ENCODE peak calls at places on chromosome X, in four cellular contexts. Q is HepG2, O is GM12878, A is H1. E is an unnamed sample.

GRCh38 chrX:133638285-133638684 is 223.0 kb upstream of the GPC4 start:
- DNase-seq in O (no peak), A (no peak), Q (no peak), E (no peak)

GRCh38 chrX:56788229-56788628 is 59.2 kb downstream of the NBDY start:
- DNase-seq in O (no peak), A (no peak), Q (no peak), E (no peak)

GRCh38 chrX:40922307-40922706 is 162.9 kb upstream of the USP9X start:
- DNase-seq in A (no peak), Q (peak), O (no peak), E (peak)

GRCh38 chrX:107736781-107737531 is 38.6 kb downstream of the TSC22D3 start:
- DNase-seq in Q (peak), A (no peak), O (no peak), E (peak)

GRCh38 chrX:34562006-34562405 is 95.1 kb downstream of the TMEM47 start:
- DNase-seq in Q (no peak), O (no peak), A (no peak), E (no peak)

GRCh38 chrX:152904151-152905080 is 6.5 kb downstream of the ZNF185 start:
- DNase-seq in Q (no peak), O (no peak), A (no peak), E (no peak)

GRCh38 chrX:149470960-149471359 is 34.1 kb downstream of the IDS start:
- DNase-seq in O (no peak), Q (peak), A (peak), E (peak)

GRCh38 chrX:373641-374471 is 12.9 kb downstream of the PPP2R3B start:
- DNase-seq in Q (peak), A (no peak), O (no peak), E (no peak)

GRCh38 chrX:2479420-2479780 is 21.4 kb downstream of the DHRSX start:
- DNase-seq in Q (no peak), A (no peak), O (no peak), E (no peak)

GRCh38 chrX:19739683-19740082 is 147.7 kb downstream of the SH3KBP1 start:
- DNase-seq in Q (peak), O (no peak), A (no peak), E (peak)

GRCh38 chrX:153946910-153947769 is 2.7 kb upstream of the RENBP start:
- DNase-seq in Q (peak), O (no peak), A (no peak), E (no peak)

GRCh38 chrX:25427873-25428555 is 412.2 kb upstream of the ARX start:
- DNase-seq in Q (no peak), A (no peak), O (no peak), E (no peak)

GRCh38 chrX:48689143-48689920 is 5.7 kb downstream of the WAS start:
- DNase-seq in O (no peak), Q (no peak), A (no peak), E (no peak)

GRCh38 chrX:49910344-49910743 is 12.1 kb upstream of the CLCN5 start:
- DNase-seq in A (no peak), O (no peak), Q (no peak), E (no peak)

GRCh38 chrX:42096262-42096939 is 173.0 kb upstream of the CASK start:
- DNase-seq in A (no peak), O (no peak), Q (peak), E (no peak)

GRCh38 chrX:135596495-135596894 is 76.0 kb downstream of the INTS6L start:
- DNase-seq in A (peak), O (no peak), Q (peak), E (peak)

GRCh38 chrX:39499996-39500395 is 597.8 kb downstream of the BCOR start:
- DNase-seq in A (no peak), O (no peak), Q (no peak), E (no peak)

GRCh38 chrX:9997524-9997923 is 30.4 kb downstream of the CLDN34 start:
- DNase-seq in O (peak), Q (no peak), A (no peak), E (no peak)

GRCh38 chrX:47146936-47147859 is 2.2 kb downstream of the RBM10 start:
- DNase-seq in O (no peak), A (no peak), Q (no peak), E (no peak)

GRCh38 chrX:88355252-88355651 is 391.8 kb upstream of the CPXCR1 start:
- DNase-seq in A (no peak), Q (peak), O (no peak), E (no peak)

GRCh38 chrX:137573356-137574101 is 7.6 kb downstream of the ZIC3 start:
- DNase-seq in A (no peak), O (no peak), Q (no peak), E (no peak)

GRCh38 chrX:106931831-106932491 is 11.8 kb downstream of the CLDN2 start:
- DNase-seq in Q (peak), A (no peak), O (no peak), E (no peak)

GRCh38 chrX:18210470-18210869 is 10.2 kb downstream of the BEND2 start:
- DNase-seq in Q (no peak), O (no peak), A (no peak), E (no peak)

GRCh38 chrX:19545651-19546050 is 30.3 kb upstream of the MAP3K15 start:
- DNase-seq in O (no peak), Q (no peak), A (no peak), E (no peak)

GRCh38 chrX:40108959-40109287 is 11.2 kb upstream of the BCOR start:
- DNase-seq in A (no peak), Q (no peak), O (no peak), E (no peak)

GRCh38 chrX:80807606-80808159 is 2.0 kb downstream of the BRWD3 start:
- DNase-seq in Q (no peak), O (no peak), A (no peak), E (no peak)

GRCh38 chrX:129360175-129360574 is 163.1 kb downstream of the SMARCA1 start:
- DNase-seq in O (peak), A (no peak), Q (peak), E (no peak)

GRCh38 chrX:129359269-129359668 is 164.0 kb downstream of the SMARCA1 start:
- DNase-seq in O (no peak), Q (peak), A (no peak), E (no peak)

DNA sequence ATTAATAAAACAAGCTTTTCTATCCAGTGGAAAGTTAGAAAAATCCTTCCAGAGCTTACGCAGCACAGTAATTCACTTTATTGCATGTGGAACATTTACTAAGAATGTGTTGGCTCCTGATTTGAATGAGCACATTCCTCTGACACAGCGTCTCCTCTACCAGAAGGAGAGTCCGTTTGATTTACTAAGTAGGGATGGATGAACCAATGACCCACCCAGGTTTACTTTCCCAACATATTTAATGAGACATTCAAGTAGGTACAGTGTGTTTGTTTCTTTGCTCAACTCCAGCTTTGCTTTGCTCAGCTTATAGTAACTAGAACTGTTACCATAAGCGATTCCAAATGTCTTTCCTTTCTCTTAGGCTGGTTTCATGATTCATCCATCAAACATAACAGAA is 161.7 kb downstream of the SMARCA1 start:
- DNase-seq in A (no peak), Q (no peak), O (no peak), E (no peak)
- TF ChIP-seq SUZ12 in A (no peak), Q (no peak), O (no peak), E (no peak)

GRCh38 chrX:109826954-109827708 is 94.1 kb upstream of the ACSL4 start:
- DNase-seq in O (no peak), A (no peak), Q (peak), E (peak)
- H3K9ac ChIP-seq in O (no peak), A (no peak), Q (no peak), E (no peak)

GRCh38 chrX:57918750-57919436 is 8.6 kb upstream of the ZXDA start:
- DNase-seq in Q (peak), A (no peak), O (no peak), E (no peak)
- TF ChIP-seq SUZ12 in Q (no peak), A (no peak), O (no peak), E (no peak)

GRCh38 chrX:101079736-101080135 is 1.1 kb downstream of the TMEM35A start:
- DNase-seq in Q (no peak), A (no peak), O (no peak), E (no peak)

GRCh38 chrX:101078716-101079115 is at the start of gene TMEM35A:
- DNase-seq in Q (no peak), A (no peak), O (no peak), E (peak)

GRCh38 chrX:101080326-101080725 is 1.6 kb downstream of the TMEM35A start:
- DNase-seq in A (no peak), O (no peak), Q (no peak), E (no peak)

GRCh38 chrX:101081257-101081656 is 2.6 kb downstream of the TMEM35A start:
- DNase-seq in O (no peak), Q (no peak), A (no peak), E (no peak)

GRCh38 chrX:101079223-101079622 is 544 bp downstream of the TMEM35A start:
- DNase-seq in A (no peak), O (no peak), Q (no peak), E (no peak)
- H3K9ac ChIP-seq in A (no peak), O (no peak), Q (no peak), E (peak)